ENCODE peak calls at places on chromosomes 3 and 15, in ten cellular contexts. B is mucosa of gallbladder; W is NCI-H2171 treated with DMSO at 0.1 percent for 48 hours; P is HTR-8/SVneo; Q is ELR; N is NCI-H2081 treated with DMSO at 0.1 percent for 48 hours; A is CD8-positive, alpha-beta memory T cell; U is stimulated activated naive B cell treated with anti-CD40 and anti-IgM and Interleukin-4, amounts not matched to agents 10 μg/mL and 1 μg/mL and 100 μg/mL, for 72 hours; T is GM10248; J is adrenal gland. H is an unnamed sample.

GRCh38 chr15:38696120-38696727 is 131.6 kb upstream of the RASGRP1 start:
- DNase-seq in J (no peak), A (peak), P (no peak), U (no peak), W (no peak), T (peak), B (no peak), N (no peak), Q (peak), H (no peak)

GRCh38 chr3:24156466-24156865 is 211.4 kb downstream of the NR1D2 start:
- DNase-seq in W (no peak), N (no peak), Q (peak), P (peak), B (no peak), T (no peak), U (no peak), J (no peak), A (no peak), H (no peak)

GRCh38 chr15:101795455-101795854 is 7.9 kb upstream of the OR4F6 start:
- DNase-seq in B (no peak), U (no peak), Q (peak), P (peak), J (no peak), N (no peak), A (no peak), W (no peak), T (no peak), H (no peak)

GRCh38 chr3:195869413-195870001 is 38.8 kb downstream of the TNK2 start:
- DNase-seq in B (no peak), T (no peak), J (no peak), W (no peak), U (no peak), Q (no peak), A (no peak), P (no peak), N (no peak), H (peak)

GRCh38 chr3:48660800-48661400 is 1.8 kb downstream of the CELSR3 start:
- DNase-seq in T (no peak), U (no peak), N (no peak), A (no peak), P (no peak), Q (no peak), B (no peak), W (no peak), J (no peak), H (no peak)

GRCh38 chr3:178536271-178537079 is at the start of gene KCNMB2:
- DNase-seq in U (no peak), B (no peak), Q (no peak), N (peak), W (peak), P (no peak), A (no peak), T (no peak), J (no peak), H (no peak)

GRCh38 chr3:56926513-56927282 is 124.9 kb upstream of the ARHGEF3 start:
- DNase-seq in P (peak), A (no peak), T (no peak), J (no peak), N (no peak), W (no peak), U (no peak), B (no peak), Q (peak), H (no peak)

GRCh38 chr15:63332367-63333078 is 49.1 kb downstream of the CA12 start:
- DNase-seq in T (no peak), W (peak), U (no peak), Q (peak), B (no peak), N (no peak), P (peak), A (no peak), J (peak), H (no peak)

GRCh38 chr15:25464784-25465183 is 26.0 kb upstream of the UBE3A start:
- DNase-seq in J (no peak), B (no peak), U (no peak), A (no peak), T (no peak), N (no peak), Q (no peak), W (no peak), P (no peak), H (no peak)